ENCODE peak calls at places on chromosomes 3 and 15, in five cellular contexts. One of them, this sample, is unnamed.

GRCh38 chr15:91110407-91110806 is 10.3 kb downstream of the SV2B start:
- DNase-seq in KG1: no peak
- DNase-seq in stimulated activated CD8-positive, alpha-beta memory T cell treated with anti-CD3 and anti-CD28 coated beads, Interleukin-2, amount 100 ng/mL, for 48 hours: no peak
- DNase-seq in activated naive CD8-positive, alpha-beta T cell treated with anti-CD3 and anti-CD28 coated beads, Interleukin-2, amount 10 ng/mL, durations not matched to agents 7 days and 5 days: no peak
- DNase-seq in HTR-8/SVneo: no peak
- DNase-seq in this sample: no peak

GRCh38 chr3:146308682-146309081 is 57.8 kb upstream of the PLSCR4 start:
- DNase-seq in stimulated activated CD8-positive, alpha-beta memory T cell treated with anti-CD3 and anti-CD28 coated beads, Interleukin-2, amount 100 ng/mL, for 48 hours: no peak
- DNase-seq in HTR-8/SVneo: no peak
- DNase-seq in activated naive CD8-positive, alpha-beta T cell treated with anti-CD3 and anti-CD28 coated beads, Interleukin-2, amount 10 ng/mL, durations not matched to agents 7 days and 5 days: no peak
- DNase-seq in KG1: no peak
- DNase-seq in this sample: no peak

GRCh38 chr3:105827101-105827634 is 41.6 kb downstream of the CBLB start:
- DNase-seq in KG1: no peak
- DNase-seq in activated naive CD8-positive, alpha-beta T cell treated with anti-CD3 and anti-CD28 coated beads, Interleukin-2, amount 10 ng/mL, durations not matched to agents 7 days and 5 days: no peak
- DNase-seq in stimulated activated CD8-positive, alpha-beta memory T cell treated with anti-CD3 and anti-CD28 coated beads, Interleukin-2, amount 100 ng/mL, for 48 hours: no peak
- DNase-seq in HTR-8/SVneo: no peak
- DNase-seq in this sample: no peak

GRCh38 chr3:110193114-110193513 is 855.8 kb upstream of the DPPA4 start:
- DNase-seq in HTR-8/SVneo: no peak
- DNase-seq in KG1: no peak
- DNase-seq in activated naive CD8-positive, alpha-beta T cell treated with anti-CD3 and anti-CD28 coated beads, Interleukin-2, amount 10 ng/mL, durations not matched to agents 7 days and 5 days: no peak
- DNase-seq in stimulated activated CD8-positive, alpha-beta memory T cell treated with anti-CD3 and anti-CD28 coated beads, Interleukin-2, amount 100 ng/mL, for 48 hours: no peak
- DNase-seq in this sample: no peak

GRCh38 chr3:134378384-134378783 is 4.1 kb upstream of the AMOTL2 start:
- DNase-seq in HTR-8/SVneo: no peak
- DNase-seq in activated naive CD8-positive, alpha-beta T cell treated with anti-CD3 and anti-CD28 coated beads, Interleukin-2, amount 10 ng/mL, durations not matched to agents 7 days and 5 days: no peak
- DNase-seq in KG1: no peak
- DNase-seq in stimulated activated CD8-positive, alpha-beta memory T cell treated with anti-CD3 and anti-CD28 coated beads, Interleukin-2, amount 100 ng/mL, for 48 hours: no peak
- DNase-seq in this sample: peak

GRCh38 chr15:96334705-96335428 is 4.4 kb downstream of the NR2F2 start:
- DNase-seq in activated naive CD8-positive, alpha-beta T cell treated with anti-CD3 and anti-CD28 coated beads, Interleukin-2, amount 10 ng/mL, durations not matched to agents 7 days and 5 days: no peak
- DNase-seq in HTR-8/SVneo: no peak
- DNase-seq in KG1: no peak
- DNase-seq in stimulated activated CD8-positive, alpha-beta memory T cell treated with anti-CD3 and anti-CD28 coated beads, Interleukin-2, amount 100 ng/mL, for 48 hours: no peak
- DNase-seq in this sample: no peak

GRCh38 chr3:144840866-144841265 is 869.2 kb downstream of the DIPK2A start:
- DNase-seq in HTR-8/SVneo: no peak
- DNase-seq in activated naive CD8-positive, alpha-beta T cell treated with anti-CD3 and anti-CD28 coated beads, Interleukin-2, amount 10 ng/mL, durations not matched to agents 7 days and 5 days: no peak
- DNase-seq in KG1: no peak
- DNase-seq in stimulated activated CD8-positive, alpha-beta memory T cell treated with anti-CD3 and anti-CD28 coated beads, Interleukin-2, amount 100 ng/mL, for 48 hours: no peak
- DNase-seq in this sample: no peak

GRCh38 chr3:70832035-70832795 is 519.8 kb upstream of the MDFIC2 start:
- DNase-seq in activated naive CD8-positive, alpha-beta T cell treated with anti-CD3 and anti-CD28 coated beads, Interleukin-2, amount 10 ng/mL, durations not matched to agents 7 days and 5 days: no peak
- DNase-seq in stimulated activated CD8-positive, alpha-beta memory T cell treated with anti-CD3 and anti-CD28 coated beads, Interleukin-2, amount 100 ng/mL, for 48 hours: no peak
- DNase-seq in KG1: no peak
- DNase-seq in HTR-8/SVneo: peak
- DNase-seq in this sample: peak

GRCh38 chr15:73078722-73079121 is 26.5 kb downstream of the NEO1 start:
- DNase-seq in activated naive CD8-positive, alpha-beta T cell treated with anti-CD3 and anti-CD28 coated beads, Interleukin-2, amount 10 ng/mL, durations not matched to agents 7 days and 5 days: no peak
- DNase-seq in HTR-8/SVneo: peak
- DNase-seq in stimulated activated CD8-positive, alpha-beta memory T cell treated with anti-CD3 and anti-CD28 coated beads, Interleukin-2, amount 100 ng/mL, for 48 hours: no peak
- DNase-seq in KG1: no peak
- DNase-seq in this sample: no peak

GRCh38 chr3:15903776-15904720 is 106.3 kb upstream of the ANKRD28 start:
- DNase-seq in stimulated activated CD8-positive, alpha-beta memory T cell treated with anti-CD3 and anti-CD28 coated beads, Interleukin-2, amount 100 ng/mL, for 48 hours: no peak
- DNase-seq in KG1: no peak
- DNase-seq in HTR-8/SVneo: no peak
- DNase-seq in activated naive CD8-positive, alpha-beta T cell treated with anti-CD3 and anti-CD28 coated beads, Interleukin-2, amount 10 ng/mL, durations not matched to agents 7 days and 5 days: no peak
- DNase-seq in this sample: no peak

GRCh38 chr15:24761704-24762302 is 86.2 kb downstream of the NPAP1 start:
- DNase-seq in activated naive CD8-positive, alpha-beta T cell treated with anti-CD3 and anti-CD28 coated beads, Interleukin-2, amount 10 ng/mL, durations not matched to agents 7 days and 5 days: no peak
- DNase-seq in KG1: no peak
- DNase-seq in stimulated activated CD8-positive, alpha-beta memory T cell treated with anti-CD3 and anti-CD28 coated beads, Interleukin-2, amount 100 ng/mL, for 48 hours: no peak
- DNase-seq in HTR-8/SVneo: no peak
- DNase-seq in this sample: peak